ENCODE peak calls at places on chromosomes 7 and 10, in nine cellular contexts. R is GM12864, L is A549, U is astrocyte of the cerebellum, Z is endothelial cell, O is heart left ventricle, B is upper lobe of right lung, W is H1, V is suprapubic skin. Q is an unnamed sample.

GRCh38 chr10:62811159-62811875 is 4.8 kb downstream of the EGR2 start:
- DNase-seq in L (no peak), B (no peak), Z (no peak), R (peak), O (no peak), U (no peak), V (no peak), W (no peak), Q (peak)

GRCh38 chr10:29746080-29746797 is 111.5 kb upstream of the SVIL start:
- DNase-seq in R (no peak), B (no peak), V (no peak), L (no peak), O (no peak), W (no peak), U (no peak), Z (no peak), Q (no peak)

GRCh38 chr7:26200113-26200443 is 468 bp downstream of the HNRNPA2B1 start:
- DNase-seq in O (peak), W (peak), V (peak), B (peak), Z (peak), R (no peak), U (no peak), L (no peak), Q (peak)

GRCh38 chr7:70812511-70812910 is 319.4 kb upstream of the GALNT17 start:
- DNase-seq in V (no peak), R (no peak), U (no peak), Z (no peak), W (no peak), O (no peak), B (no peak), L (no peak), Q (no peak)

GRCh38 chr7:114175140-114175539 is 239.5 kb upstream of the FOXP2 start:
- DNase-seq in O (no peak), Z (no peak), W (no peak), V (no peak), L (no peak), U (no peak), R (no peak), B (no peak), Q (no peak)

GRCh38 chr10:114646426-114646825 is 11.6 kb downstream of the ABLIM1 start:
- DNase-seq in U (no peak), B (no peak), R (no peak), Z (no peak), L (no peak), V (no peak), O (no peak), W (no peak), Q (no peak)

GRCh38 chr7:74063646-74064045 is 20.0 kb upstream of the LIMK1 start:
- DNase-seq in Z (no peak), U (no peak), L (no peak), V (no peak), O (peak), W (no peak), R (no peak), B (no peak), Q (no peak)

GRCh38 chr7:15920953-15921352 is 234.5 kb upstream of the MEOX2 start:
- DNase-seq in W (no peak), B (no peak), U (no peak), O (no peak), Z (no peak), L (no peak), R (no peak), V (no peak), Q (no peak)

GRCh38 chr7:98613601-98614425 is 3.3 kb upstream of the NPTX2 start:
- DNase-seq in W (no peak), O (no peak), L (no peak), B (no peak), V (no peak), Z (peak), R (no peak), U (peak), Q (no peak)

GRCh38 chr10:20508921-20509320 is 388.2 kb downstream of the NEBL start:
- DNase-seq in R (no peak), V (no peak), L (no peak), W (no peak), Z (no peak), B (no peak), U (no peak), O (no peak), Q (no peak)

GRCh38 chr7:126635545-126635944 is 617.2 kb downstream of the GRM8 start:
- DNase-seq in W (no peak), Z (no peak), R (no peak), V (no peak), U (no peak), L (no peak), O (no peak), B (no peak), Q (no peak)

GRCh38 chr10:18474111-18474455 is 177.3 kb downstream of the NSUN6 start:
- DNase-seq in R (no peak), V (peak), O (no peak), U (no peak), L (no peak), Z (no peak), W (no peak), B (no peak), Q (no peak)

GRCh38 chr10:29955308-29955935 is 104.0 kb downstream of the JCAD start:
- DNase-seq in U (peak), Z (no peak), V (no peak), O (no peak), B (no peak), L (no peak), R (no peak), W (no peak), Q (no peak)

GRCh38 chr10:42987121-42987541 is 89.7 kb upstream of the RET start:
- DNase-seq in V (peak), R (no peak), W (peak), B (peak), O (no peak), L (no peak), U (no peak), Z (no peak), Q (peak)

DNA sequence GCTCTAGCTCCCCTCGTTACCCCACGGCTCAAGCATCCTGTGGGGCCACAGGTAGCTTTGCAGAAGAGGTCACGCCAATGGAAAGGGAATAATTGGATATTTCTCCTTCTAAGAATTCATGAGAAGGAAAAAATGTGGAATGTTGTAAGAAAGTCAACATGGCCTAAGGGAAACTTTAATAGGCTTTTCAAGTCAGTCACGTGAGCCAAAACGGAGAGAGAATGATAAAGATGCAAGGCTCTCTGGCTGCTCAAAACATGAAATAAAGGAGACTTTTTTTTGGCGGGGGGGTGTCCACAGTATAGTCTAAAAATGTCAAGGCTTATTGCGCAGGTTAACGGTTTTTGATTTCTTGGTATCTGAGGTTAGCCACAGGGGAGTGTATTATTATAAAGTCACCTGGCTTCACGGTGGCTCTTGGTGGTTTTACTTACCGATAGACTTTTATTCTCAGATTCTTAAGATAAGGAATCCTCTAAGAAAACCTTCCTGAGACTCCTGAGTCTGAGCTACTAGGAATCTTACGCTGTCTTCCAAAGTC is 148.2 kb downstream of the ARHGAP21 start:
- DNase-seq in B (no peak), W (no peak), U (no peak), L (no peak), O (no peak), Z (no peak), V (no peak), R (no peak), Q (no peak)
- TF ChIP-seq CTCF in B (no peak), W (no peak), U (no peak), L (no peak), O (no peak), Z (no peak), V (no peak), R (no peak), Q (no peak)

DNA sequence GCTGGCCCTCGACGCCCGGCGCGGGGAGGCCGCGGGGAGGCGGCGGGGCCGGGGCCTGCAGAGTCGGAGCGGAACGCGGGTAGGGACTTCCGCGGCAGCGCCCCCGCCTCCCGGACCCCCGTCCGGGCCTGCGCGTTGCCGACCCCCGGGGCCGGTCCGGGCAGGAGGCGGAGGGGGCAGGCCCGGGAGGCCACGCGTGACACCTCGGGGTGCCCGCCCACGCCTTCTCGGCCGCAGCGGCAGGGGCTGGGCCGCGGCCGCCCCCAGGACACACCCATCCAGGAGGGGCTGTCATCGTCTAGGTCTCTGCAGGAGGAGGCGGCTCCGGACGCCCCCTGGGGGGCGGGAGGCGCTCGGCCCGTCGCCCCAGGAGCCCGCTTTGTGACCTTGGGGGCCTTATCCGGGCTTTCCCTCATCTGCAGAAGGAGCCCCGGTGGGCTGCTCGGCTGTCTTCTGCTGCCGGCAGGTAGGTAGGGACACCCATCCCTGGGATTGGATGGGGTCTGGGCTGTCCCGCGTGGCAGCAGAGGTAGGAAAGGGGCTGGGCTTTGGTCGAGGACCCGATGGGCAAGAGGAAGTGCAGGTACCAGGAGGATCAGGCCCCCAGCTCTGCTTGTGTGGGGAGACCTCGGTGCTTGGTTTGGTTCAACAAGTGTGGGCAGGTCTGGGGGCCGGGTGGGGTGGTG is 569 bp downstream of the ZNF316 start:
- DNase-seq in L (peak), O (no peak), B (peak), Z (peak), U (no peak), R (no peak), V (no peak), W (peak), Q (peak)
- TF ChIP-seq CTCF in L (peak), O (peak), B (peak), Z (peak), U (no peak), R (peak), V (peak), W (no peak), Q (peak)

GRCh38 chr7:93883078-93883916 is 7.3 kb downstream of the TFPI2 start:
- DNase-seq in O (no peak), Z (no peak), B (no peak), L (no peak), V (no peak), U (no peak), R (no peak), W (no peak), Q (no peak)
- TF ChIP-seq CTCF in O (peak), Z (no peak), B (no peak), L (no peak), V (no peak), U (no peak), R (no peak), W (no peak), Q (no peak)

GRCh38 chr10:93746844-93747284 is 10.9 kb upstream of the LGI1 start:
- DNase-seq in B (no peak), L (peak), Z (peak), U (peak), V (no peak), R (no peak), O (no peak), W (peak), Q (no peak)
- TF ChIP-seq CTCF in B (no peak), L (peak), Z (peak), U (peak), V (no peak), R (peak), O (no peak), W (peak), Q (no peak)

DNA sequence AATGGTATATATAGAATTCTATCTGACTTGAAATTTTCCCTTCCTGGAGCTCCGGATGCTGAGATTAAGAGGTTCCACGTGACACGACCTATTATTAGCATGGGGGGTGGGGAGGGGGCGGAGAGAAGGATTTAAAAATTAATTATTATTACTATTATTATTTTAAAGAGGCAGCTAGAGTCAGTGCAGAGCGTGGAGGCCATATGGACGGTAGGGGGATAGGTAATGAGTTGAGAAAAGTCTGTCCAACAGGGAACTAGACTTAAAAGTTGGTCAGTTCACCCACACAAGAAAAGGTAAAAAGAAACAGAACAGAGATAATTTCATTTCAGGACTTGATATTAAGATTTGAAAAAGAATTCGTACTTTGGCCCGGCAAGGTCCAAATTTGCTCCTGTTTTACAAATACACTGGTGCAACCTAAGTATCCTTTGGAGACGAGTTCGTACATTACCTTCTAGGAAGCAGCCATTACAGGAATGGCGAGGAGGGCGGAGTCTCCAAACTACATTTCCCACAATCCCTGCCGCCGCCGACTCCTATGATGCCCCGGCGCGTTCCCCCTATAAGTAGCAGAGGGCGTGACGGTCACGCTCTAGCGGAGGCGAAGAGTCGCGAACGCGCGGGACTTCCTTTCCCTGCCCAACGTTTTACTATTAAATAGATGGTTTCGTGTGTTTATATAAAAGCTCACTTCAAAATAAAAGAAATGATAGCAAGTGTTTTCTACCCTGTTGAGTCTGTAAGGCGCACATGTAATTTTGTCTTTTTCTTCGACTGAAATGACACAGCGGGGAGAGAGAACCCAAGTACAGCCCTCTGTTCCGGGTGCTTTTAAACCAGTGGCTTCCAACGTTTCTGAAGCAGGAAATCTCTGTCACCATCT is at the start of gene SMIM30:
- DNase-seq in B (peak), L (peak), Z (peak), O (peak), W (peak), R (peak), V (peak), U (peak), Q (peak)
- TF ChIP-seq CTCF in B (peak), L (no peak), Z (no peak), O (no peak), W (no peak), R (no peak), V (no peak), U (no peak), Q (no peak)